ENCODE peak calls at places on chromosomes 6 and 20, in eight cellular contexts. J is mesothelial cell of epicardium, I is dorsolateral prefrontal cortex, Q is nephron progenitor cell, P is Peyer's patch, T is GM10248, V is AG09309, Y is neural crest cell. Z is an unnamed sample.

GRCh38 chr6:15346315-15346714 is 100.4 kb downstream of the JARID2 start:
- DNase-seq in J (no peak), I (no peak), Q (no peak), P (no peak), T (no peak), V (no peak), Y (no peak), Z (no peak)

GRCh38 chr20:263701-264100 is 6.2 kb downstream of the DEFB132 start:
- DNase-seq in J (no peak), I (no peak), Q (no peak), P (no peak), T (no peak), V (no peak), Y (no peak), Z (no peak)

GRCh38 chr6:134287863-134288537 is 29.9 kb downstream of the SGK1 start:
- DNase-seq in J (no peak), I (no peak), Q (no peak), P (no peak), T (no peak), V (no peak), Y (no peak), Z (no peak)

GRCh38 chr20:5642155-5642981 is 107.8 kb upstream of the SHLD1 start:
- DNase-seq in J (no peak), I (no peak), Q (no peak), P (no peak), T (no peak), V (peak), Y (no peak), Z (no peak)

GRCh38 chr6:54335871-54336270 is 27.6 kb downstream of the TINAG start:
- DNase-seq in J (no peak), I (no peak), Q (no peak), P (no peak), T (no peak), V (peak), Y (no peak), Z (no peak)

GRCh38 chr6:170462366-170463020 is 90.6 kb downstream of the PSMB1 start:
- DNase-seq in J (no peak), I (no peak), Q (no peak), P (no peak), T (no peak), V (no peak), Y (no peak), Z (no peak)

GRCh38 chr20:2311329-2311728 is 15.5 kb downstream of the TGM3 start:
- DNase-seq in J (no peak), I (no peak), Q (no peak), P (no peak), T (no peak), V (no peak), Y (no peak), Z (no peak)

GRCh38 chr6:6557871-6558270 is 30.6 kb upstream of the LY86 start:
- DNase-seq in J (no peak), I (no peak), Q (no peak), P (no peak), T (no peak), V (no peak), Y (no peak), Z (no peak)

GRCh38 chr6:78615430-78615904 is 251.9 kb upstream of the IRAK1BP1 start:
- DNase-seq in J (no peak), I (no peak), Q (no peak), P (no peak), T (no peak), V (no peak), Y (no peak), Z (no peak)

GRCh38 chr20:34510575-34510974 is 5.6 kb upstream of the DYNLRB1 start:
- DNase-seq in J (no peak), I (no peak), Q (no peak), P (no peak), T (no peak), V (no peak), Y (no peak), Z (no peak)

GRCh38 chr6:35583893-35584688 is 71.4 kb upstream of the TULP1 start:
- DNase-seq in J (peak), I (peak), Q (peak), P (no peak), T (peak), V (peak), Y (peak), Z (no peak)

GRCh38 chr6:32664354-32664753 is 2.1 kb downstream of the HLA-DQB1 start:
- DNase-seq in J (no peak), I (no peak), Q (no peak), P (no peak), T (no peak), V (no peak), Y (no peak), Z (no peak)

GRCh38 chr6:20092071-20092566 is 120.2 kb downstream of the MBOAT1 start:
- DNase-seq in J (no peak), I (no peak), Q (peak), P (no peak), T (no peak), V (peak), Y (no peak), Z (no peak)

GRCh38 chr20:3093861-3094361 is 9.4 kb upstream of the AVP start:
- DNase-seq in J (no peak), I (no peak), Q (no peak), P (no peak), T (no peak), V (no peak), Y (no peak), Z (no peak)

GRCh38 chr6:32223258-32224235 is at the start of gene NOTCH4:
- DNase-seq in J (no peak), I (no peak), Q (no peak), P (no peak), T (no peak), V (no peak), Y (no peak), Z (no peak)

GRCh38 chr6:151430886-151431285 is 21.0 kb downstream of the RMND1 start:
- DNase-seq in J (no peak), I (no peak), Q (no peak), P (no peak), T (no peak), V (no peak), Y (no peak), Z (no peak)

GRCh38 chr6:154167163-154167562 is 128.1 kb downstream of the OPRM1 start:
- DNase-seq in J (no peak), I (no peak), Q (no peak), P (no peak), T (no peak), V (no peak), Y (no peak), Z (no peak)

GRCh38 chr20:4006640-4007039 is 8.7 kb downstream of the RNF24 start:
- DNase-seq in J (no peak), I (peak), Q (no peak), P (no peak), T (no peak), V (no peak), Y (no peak), Z (no peak)

GRCh38 chr20:11178946-11179654 is 505.3 kb upstream of the JAG1 start:
- DNase-seq in J (no peak), I (no peak), Q (no peak), P (no peak), T (no peak), V (no peak), Y (no peak), Z (no peak)
- TF ChIP-seq CTCF in J (no peak), I (no peak), Q (no peak), P (no peak), T (no peak), V (no peak), Y (peak), Z (no peak)

GRCh38 chr6:5278047-5278446 is 16.7 kb downstream of the FARS2 start:
- DNase-seq in J (no peak), I (no peak), Q (no peak), P (no peak), T (peak), V (no peak), Y (no peak), Z (no peak)

GRCh38 chr6:5276596-5276995 is 15.3 kb downstream of the FARS2 start:
- DNase-seq in J (no peak), I (no peak), Q (no peak), P (no peak), T (no peak), V (no peak), Y (no peak), Z (no peak)

GRCh38 chr6:5277589-5277988 is 16.3 kb downstream of the FARS2 start:
- DNase-seq in J (no peak), I (no peak), Q (no peak), P (no peak), T (no peak), V (no peak), Y (no peak), Z (no peak)

GRCh38 chr6:5274231-5274630 is 12.9 kb downstream of the FARS2 start:
- DNase-seq in J (no peak), I (no peak), Q (no peak), P (no peak), T (no peak), V (no peak), Y (no peak), Z (no peak)

DNA sequence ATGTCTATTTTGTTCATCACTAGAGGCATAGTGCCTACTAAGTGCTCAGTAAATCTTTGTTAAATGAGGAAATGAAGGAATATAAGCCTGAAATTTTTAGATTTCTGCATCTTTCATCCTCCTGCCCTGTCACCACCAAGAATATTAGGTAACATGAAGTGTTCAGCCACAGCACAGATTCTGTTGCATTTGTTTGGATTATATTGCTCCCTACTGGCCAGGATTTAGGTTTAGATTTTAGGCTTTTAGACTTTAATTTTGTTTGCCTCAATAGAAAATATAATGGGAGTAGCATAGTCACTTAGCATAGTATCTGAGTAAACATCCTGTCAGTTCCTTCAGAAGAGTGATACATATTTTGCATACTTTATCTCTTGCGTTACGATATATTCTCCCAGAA is 14.2 kb downstream of the FARS2 start:
- DNase-seq in J (no peak), I (no peak), Q (no peak), P (no peak), T (no peak), V (no peak), Y (no peak), Z (no peak)
- TF ChIP-seq CTCF in J (no peak), I (no peak), Q (no peak), P (no peak), T (no peak), V (no peak), Y (no peak), Z (no peak)

DNA sequence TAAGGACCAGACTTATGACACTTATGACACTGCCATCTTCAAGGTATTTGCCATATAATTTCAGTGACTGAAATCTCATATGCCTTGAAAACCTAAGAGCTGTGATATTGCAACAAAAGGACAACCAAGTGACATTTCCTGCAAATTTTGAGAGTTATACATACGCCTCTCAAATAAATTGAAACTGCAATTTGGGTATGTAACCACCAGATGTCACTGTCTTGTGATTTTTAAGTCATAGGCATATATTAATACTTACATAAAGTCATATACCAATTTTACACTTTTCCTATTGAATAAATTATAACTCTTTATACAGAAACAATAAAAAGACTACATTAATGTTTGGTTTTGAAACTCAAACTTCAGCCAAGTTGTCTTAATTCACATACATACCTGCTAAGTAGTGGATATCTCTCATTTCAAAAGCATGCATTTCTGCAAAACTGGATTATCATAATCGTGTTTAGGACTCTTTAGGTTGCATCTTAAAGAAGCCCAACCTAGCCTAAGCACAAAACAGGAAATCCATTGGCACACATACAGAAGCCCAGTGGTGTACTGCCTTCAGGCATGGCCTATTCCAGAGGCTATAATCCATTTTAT is 180.2 kb downstream of the PACRG start:
- DNase-seq in J (no peak), I (no peak), Q (no peak), P (no peak), T (no peak), V (no peak), Y (no peak), Z (no peak)
- TF ChIP-seq CTCF in J (peak), I (peak), Q (peak), P (no peak), T (peak), V (peak), Y (peak), Z (no peak)

GRCh38 chr6:40755749-40756452 is 168.7 kb upstream of the LRFN2 start:
- DNase-seq in J (no peak), I (no peak), Q (no peak), P (no peak), T (no peak), V (no peak), Y (no peak), Z (no peak)
- TF ChIP-seq CTCF in J (no peak), I (no peak), Q (no peak), P (no peak), T (no peak), V (no peak), Y (no peak), Z (no peak)

DNA sequence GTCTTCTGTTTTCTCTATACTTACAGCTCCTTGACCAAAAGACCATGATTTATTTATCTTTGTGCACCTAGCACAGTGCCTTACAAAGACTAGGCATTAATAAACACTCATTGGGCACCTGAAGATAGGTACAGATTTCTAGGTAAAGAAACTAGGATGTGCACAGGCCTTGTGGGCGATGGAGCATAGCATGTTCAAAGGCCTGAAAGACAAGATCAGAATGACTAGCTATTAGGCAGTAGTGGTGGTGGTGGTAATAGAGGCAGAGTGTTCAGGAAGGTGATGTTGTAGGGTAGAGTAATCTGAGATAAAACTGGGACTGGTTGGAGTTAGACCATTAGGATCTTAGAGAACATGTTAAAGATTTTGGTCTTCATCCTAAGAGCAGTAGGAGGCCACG is 3.9 kb downstream of the TXLNB start:
- DNase-seq in J (no peak), I (no peak), Q (no peak), P (no peak), T (no peak), V (no peak), Y (no peak), Z (no peak)
- TF ChIP-seq CTCF in J (no peak), I (no peak), Q (no peak), P (no peak), T (no peak), V (no peak), Y (no peak), Z (no peak)

GRCh38 chr6:8539446-8539845 is 104.1 kb upstream of the SLC35B3 start:
- DNase-seq in J (no peak), I (no peak), Q (no peak), P (no peak), T (peak), V (no peak), Y (no peak), Z (no peak)
- TF ChIP-seq CTCF in J (no peak), I (no peak), Q (peak), P (no peak), T (peak), V (no peak), Y (peak), Z (no peak)

DNA sequence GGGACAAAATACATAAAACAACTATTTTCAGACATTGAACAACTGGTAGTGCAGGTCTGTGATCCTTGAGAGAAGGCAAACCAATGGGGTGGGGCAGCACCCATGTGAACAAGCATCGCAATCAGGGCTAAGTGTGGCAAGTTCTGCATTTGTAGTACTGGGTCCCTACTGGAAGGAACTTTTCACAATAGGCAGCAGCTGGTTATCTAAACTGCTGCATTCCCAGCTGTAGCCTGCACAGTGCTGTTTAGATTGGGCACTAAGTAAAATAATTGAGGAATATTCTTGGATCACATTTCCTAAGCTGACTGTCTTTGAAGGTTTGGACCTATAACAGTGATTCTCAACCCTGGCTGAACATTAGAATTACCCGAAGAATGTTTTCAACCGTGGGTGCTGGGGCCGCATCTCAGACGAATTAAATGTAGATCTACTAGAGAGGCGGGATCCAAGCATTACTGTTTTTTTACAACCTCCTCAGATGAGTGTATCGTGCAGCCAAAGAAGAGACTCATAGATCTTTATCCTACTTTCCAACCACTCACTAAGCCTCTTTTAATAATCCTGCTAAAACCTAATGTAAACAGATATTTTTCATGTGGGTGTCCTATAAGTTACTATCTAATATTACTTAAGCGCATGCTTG is 12.4 kb upstream of the MAP3K4 start:
- DNase-seq in J (no peak), I (no peak), Q (no peak), P (no peak), T (no peak), V (no peak), Y (no peak), Z (no peak)
- TF ChIP-seq CTCF in J (no peak), I (no peak), Q (no peak), P (no peak), T (no peak), V (peak), Y (no peak), Z (no peak)

GRCh38 chr6:99246602-99247001 is 102.9 kb downstream of the FAXC start:
- DNase-seq in J (no peak), I (no peak), Q (no peak), P (no peak), T (no peak), V (no peak), Y (no peak), Z (no peak)

DNA sequence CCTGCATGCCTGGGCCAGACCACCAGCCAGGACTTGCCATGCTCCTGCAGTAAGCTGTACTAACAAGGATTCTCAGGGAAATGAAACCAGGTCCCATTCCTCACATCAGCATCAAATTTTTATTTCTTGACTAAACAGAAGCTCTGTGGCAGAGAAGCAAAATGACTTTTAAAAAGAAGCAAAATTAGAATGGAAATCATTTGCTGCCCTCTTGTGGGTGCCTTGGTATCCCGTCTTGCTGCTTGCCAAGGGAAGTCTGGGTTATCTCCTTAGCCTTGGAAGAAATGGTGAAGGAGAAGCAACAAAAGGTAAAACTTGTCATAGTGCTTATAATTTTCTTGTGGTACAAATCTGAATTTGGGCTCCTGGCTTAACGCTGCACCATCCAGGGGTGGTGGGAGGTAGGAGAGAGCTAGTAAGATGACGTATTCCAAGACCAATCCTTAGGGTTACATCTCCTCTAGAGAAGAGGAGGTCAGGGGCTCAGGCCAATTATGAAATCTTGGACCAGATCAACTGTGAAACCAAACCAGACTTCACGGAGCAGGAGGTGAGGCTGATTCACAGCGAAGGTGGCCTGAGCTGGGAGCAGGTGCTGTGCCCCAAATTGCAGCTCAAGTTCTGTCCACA is 107.5 kb downstream of the FAXC start:
- DNase-seq in J (no peak), I (no peak), Q (peak), P (no peak), T (peak), V (no peak), Y (peak), Z (no peak)
- TF ChIP-seq CTCF in J (no peak), I (peak), Q (peak), P (no peak), T (peak), V (peak), Y (peak), Z (no peak)

GRCh38 chr6:98759459-98759858 is 74.9 kb upstream of the POU3F2 start:
- DNase-seq in J (no peak), I (no peak), Q (no peak), P (no peak), T (no peak), V (no peak), Y (no peak), Z (no peak)
- TF ChIP-seq CTCF in J (peak), I (no peak), Q (no peak), P (no peak), T (no peak), V (no peak), Y (peak), Z (no peak)

GRCh38 chr6:121436172-121436965 is 923 bp downstream of the GJA1 start:
- DNase-seq in J (no peak), I (no peak), Q (peak), P (no peak), T (no peak), V (no peak), Y (no peak), Z (no peak)

GRCh38 chr6:121435444-121436069 is at the start of gene GJA1:
- DNase-seq in J (no peak), I (no peak), Q (peak), P (no peak), T (no peak), V (peak), Y (peak), Z (no peak)

GRCh38 chr6:121430514-121431460 is 4.7 kb upstream of the GJA1 start:
- DNase-seq in J (no peak), I (no peak), Q (no peak), P (no peak), T (no peak), V (no peak), Y (no peak), Z (no peak)

GRCh38 chr6:121436966-121437756 is 1.7 kb downstream of the GJA1 start:
- DNase-seq in J (peak), I (no peak), Q (peak), P (peak), T (no peak), V (no peak), Y (peak), Z (peak)

DNA sequence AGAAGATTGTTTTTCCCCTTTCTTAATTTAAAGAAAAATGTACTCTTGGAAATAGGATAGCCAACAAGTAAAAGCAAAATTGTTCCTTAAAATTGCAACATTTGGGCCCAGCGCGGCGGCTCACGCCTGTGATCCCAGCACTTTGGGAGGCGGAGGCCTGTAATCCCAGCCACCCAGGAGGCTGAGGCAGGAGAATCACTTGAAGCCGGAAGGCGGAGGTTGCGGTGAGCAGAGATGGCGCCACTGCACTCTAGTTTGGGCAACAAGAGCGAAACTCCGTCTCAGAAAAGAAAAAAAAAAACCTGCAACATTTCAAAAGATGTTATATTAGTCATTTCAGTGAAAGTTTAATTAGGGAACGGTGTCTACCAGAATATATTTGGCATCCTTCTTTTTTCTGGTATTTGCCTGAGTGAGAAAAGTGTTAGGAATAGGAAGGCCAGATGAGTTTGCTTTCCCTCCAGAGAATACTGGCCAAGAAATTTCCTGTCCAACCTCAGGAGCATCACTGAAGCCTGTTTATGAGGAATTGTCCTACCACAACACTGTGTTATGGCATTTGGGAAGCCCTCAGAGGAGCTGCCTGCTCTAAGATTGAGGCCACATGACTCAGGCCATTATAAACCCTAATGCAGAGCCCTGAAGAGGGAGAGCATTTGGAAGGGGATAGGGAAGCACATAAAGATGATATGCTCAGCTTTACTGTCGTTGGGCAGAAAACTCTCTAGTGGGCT is 1.2 kb upstream of the GJA1 start:
- DNase-seq in J (no peak), I (no peak), Q (no peak), P (no peak), T (no peak), V (peak), Y (no peak), Z (no peak)
- TF ChIP-seq CTCF in J (no peak), I (no peak), Q (no peak), P (no peak), T (no peak), V (no peak), Y (no peak), Z (no peak)